ENCODE peak calls at places on chromosome 5, in six cellular contexts. E is fibroblast of the aortic adventitia, P is kidney epithelial cell, C is OCI-LY7, V is mammary epithelial cell, M is fibroblast of villous mesenchyme. Q is an unnamed sample.

GRCh38 chr5:83974151-83974822 is 253.6 kb upstream of the HAPLN1 start:
- DNase-seq in M (no peak), E (no peak), V (no peak), C (no peak), P (no peak), Q (no peak)

GRCh38 chr5:115657883-115658233 is 32.0 kb upstream of the TMED7 start:
- DNase-seq in M (peak), P (peak), E (peak), C (no peak), V (peak), Q (peak)

GRCh38 chr5:137465930-137466329 is 33.2 kb downstream of the SPOCK1 start:
- DNase-seq in P (no peak), V (no peak), M (no peak), E (no peak), C (no peak), Q (no peak)

GRCh38 chr5:6745706-6746217 is 32.5 kb downstream of the TENT4A start:
- DNase-seq in V (peak), P (peak), M (peak), E (peak), C (peak), Q (peak)

GRCh38 chr5:119996128-119996527 is 366.8 kb downstream of the FAM170A start:
- DNase-seq in V (no peak), M (peak), C (no peak), E (no peak), P (no peak), Q (no peak)

GRCh38 chr5:179270581-179271300 is 74.5 kb downstream of the ADAMTS2 start:
- DNase-seq in C (no peak), M (peak), V (no peak), E (peak), P (no peak), Q (peak)

GRCh38 chr5:5480481-5481111 is 58.1 kb downstream of the ICE1 start:
- DNase-seq in E (no peak), M (no peak), V (no peak), P (no peak), C (no peak), Q (no peak)

GRCh38 chr5:1874820-1875219 is 7.9 kb downstream of the IRX4 start:
- DNase-seq in M (no peak), V (no peak), C (peak), E (no peak), P (no peak), Q (no peak)

GRCh38 chr5:83547156-83547555 is 75.6 kb downstream of the VCAN start:
- DNase-seq in P (no peak), E (peak), C (no peak), M (no peak), V (no peak), Q (no peak)

GRCh38 chr5:123460296-123460729 is 37.1 kb upstream of the CEP120 start:
- DNase-seq in M (peak), V (peak), E (no peak), P (peak), C (no peak), Q (peak)

GRCh38 chr5:14128079-14128478 is 15.1 kb upstream of the TRIO start:
- DNase-seq in M (no peak), E (no peak), P (no peak), C (no peak), V (no peak), Q (no peak)

GRCh38 chr5:143576721-143577484 is 173.4 kb upstream of the NR3C1 start:
- DNase-seq in P (no peak), E (peak), V (peak), C (no peak), M (peak), Q (peak)

GRCh38 chr5:143372187-143372829 is 31.2 kb downstream of the NR3C1 start:
- DNase-seq in C (no peak), E (peak), P (no peak), V (peak), M (peak), Q (peak)

GRCh38 chr5:107712359-107712870 is 41.7 kb upstream of the EFNA5 start:
- DNase-seq in M (no peak), P (no peak), V (no peak), C (no peak), E (no peak), Q (no peak)

GRCh38 chr5:175590471-175590881 is 67.4 kb upstream of the HRH2 start:
- DNase-seq in C (no peak), M (peak), V (peak), E (peak), P (no peak), Q (peak)

GRCh38 chr5:37626266-37626665 is 213.6 kb downstream of the GDNF start:
- DNase-seq in E (no peak), V (no peak), C (no peak), M (peak), P (no peak), Q (no peak)

GRCh38 chr5:21834863-21835262 is 1018.3 kb downstream of the CDH12 start:
- DNase-seq in P (no peak), V (no peak), M (no peak), E (no peak), C (no peak), Q (no peak)

GRCh38 chr5:560792-561166 is 36.5 kb upstream of the SLC9A3 start:
- DNase-seq in M (no peak), E (no peak), V (no peak), P (no peak), C (no peak), Q (no peak)

GRCh38 chr5:31982661-31983060 is 191.5 kb downstream of the GOLPH3 start:
- DNase-seq in V (no peak), P (no peak), E (no peak), C (no peak), M (no peak), Q (no peak)

GRCh38 chr5:137700282-137700680 is 35.6 kb downstream of the KLHL3 start:
- DNase-seq in E (no peak), M (peak), V (no peak), P (no peak), C (no peak), Q (no peak)

GRCh38 chr5:65742565-65743231 is 20.7 kb downstream of the NLN start:
- DNase-seq in P (no peak), C (peak), M (peak), E (peak), V (peak), Q (peak)

GRCh38 chr5:177382423-177383029 is 1.7 kb upstream of the SLC34A1 start:
- DNase-seq in P (no peak), M (peak), C (peak), V (no peak), E (peak), Q (peak)

GRCh38 chr5:33105521-33105941 is 335.2 kb upstream of the TARS1 start:
- DNase-seq in M (peak), V (peak), E (peak), P (no peak), C (no peak), Q (peak)

GRCh38 chr5:134093351-134093750 is 21.1 kb upstream of the TCF7 start:
- DNase-seq in E (no peak), P (no peak), M (no peak), C (no peak), V (no peak), Q (no peak)

GRCh38 chr5:28156981-28157380 is 1118.6 kb upstream of the CDH9 start:
- DNase-seq in V (no peak), P (no peak), E (no peak), M (peak), C (no peak), Q (peak)

GRCh38 chr5:16931334-16932110 is 4.6 kb downstream of the MYO10 start:
- DNase-seq in M (no peak), E (peak), C (no peak), V (no peak), P (no peak), Q (no peak)

GRCh38 chr5:138620661-138621224 is 45.5 kb upstream of the HSPA9 start:
- DNase-seq in P (no peak), C (no peak), M (no peak), E (no peak), V (no peak), Q (no peak)

GRCh38 chr5:54874337-54875021 is 110.9 kb downstream of the ESM1 start:
- DNase-seq in E (peak), V (peak), M (peak), P (no peak), C (no peak), Q (peak)

GRCh38 chr5:154334406-154335041 is 111.3 kb upstream of the SAP30L start:
- DNase-seq in V (no peak), M (no peak), P (no peak), C (no peak), E (no peak), Q (no peak)

GRCh38 chr5:118007262-118007661 is 981.1 kb downstream of the DTWD2 start:
- DNase-seq in C (no peak), V (no peak), M (no peak), E (no peak), P (no peak), Q (peak)

GRCh38 chr5:57366744-57367143 is 115.9 kb downstream of the ACTBL2 start:
- DNase-seq in V (peak), P (no peak), E (peak), M (peak), C (no peak), Q (peak)

GRCh38 chr5:136985785-136986475 is 513.2 kb downstream of the SPOCK1 start:
- DNase-seq in V (no peak), P (no peak), M (no peak), C (no peak), E (no peak), Q (peak)

GRCh38 chr5:16809816-16810502 is 126.1 kb downstream of the MYO10 start:
- DNase-seq in V (no peak), M (peak), P (no peak), E (peak), C (no peak), Q (peak)

GRCh38 chr5:75611324-75612210 is at the start of gene ANKDD1B:
- DNase-seq in C (no peak), E (peak), P (no peak), V (peak), M (peak), Q (peak)

DNA sequence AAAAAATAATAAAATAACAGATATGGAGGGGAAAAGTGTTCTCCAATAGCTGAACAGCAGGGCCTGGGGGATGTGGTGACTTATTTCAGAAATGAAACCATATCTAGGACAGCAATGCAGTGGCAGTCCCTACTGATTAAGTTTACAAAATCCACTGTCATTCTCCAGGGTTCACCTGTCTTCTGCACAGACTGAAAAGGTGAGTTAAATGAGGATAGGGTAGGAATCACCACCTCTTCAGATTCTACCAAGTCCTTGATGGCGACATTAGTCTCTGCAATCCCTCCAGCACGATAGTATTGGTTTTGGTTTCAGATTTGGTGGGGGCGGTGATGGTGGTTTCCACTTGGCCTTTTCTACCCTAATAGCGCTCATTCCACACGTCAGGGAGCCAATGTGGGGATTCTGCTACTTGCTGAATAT is 32.3 kb upstream of the NPM1 start:
- DNase-seq in E (no peak), M (no peak), V (no peak), C (no peak), P (no peak), Q (no peak)
- H3K4me3 ChIP-seq in E (no peak), M (no peak), V (no peak), C (no peak), P (no peak), Q (no peak)

DNA sequence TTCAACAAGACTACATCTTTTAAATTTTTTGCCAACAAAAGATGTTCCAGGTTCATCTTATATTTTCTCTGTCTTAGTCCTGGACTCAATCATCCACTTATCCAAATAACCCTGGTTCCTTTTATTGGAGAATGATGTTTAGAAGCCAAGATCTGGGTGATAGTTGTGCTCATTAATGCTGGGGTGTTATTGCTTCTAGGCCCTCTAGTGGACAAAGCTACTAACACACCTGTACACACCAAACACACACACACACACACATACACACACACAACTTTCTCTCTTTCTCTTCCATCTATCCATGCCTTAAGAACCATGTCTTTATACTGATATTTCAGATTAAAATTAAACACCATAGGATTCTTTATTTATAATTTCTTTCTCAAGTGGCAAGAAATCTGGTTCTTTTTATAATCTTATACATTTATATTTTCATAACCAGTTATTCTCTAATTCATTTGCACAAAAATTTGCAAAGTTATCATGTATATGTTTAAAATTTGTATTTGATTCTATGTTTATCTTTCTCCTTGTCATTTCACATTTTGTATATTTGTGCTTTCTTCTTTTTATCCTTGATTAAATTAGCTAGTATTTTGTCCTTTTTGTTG is 179.1 kb upstream of the SMIM23 start:
- DNase-seq in V (no peak), C (peak), P (no peak), M (peak), E (peak), Q (peak)
- TF ChIP-seq CTCF in V (peak), C (peak), P (peak), M (peak), E (peak), Q (peak)

DNA sequence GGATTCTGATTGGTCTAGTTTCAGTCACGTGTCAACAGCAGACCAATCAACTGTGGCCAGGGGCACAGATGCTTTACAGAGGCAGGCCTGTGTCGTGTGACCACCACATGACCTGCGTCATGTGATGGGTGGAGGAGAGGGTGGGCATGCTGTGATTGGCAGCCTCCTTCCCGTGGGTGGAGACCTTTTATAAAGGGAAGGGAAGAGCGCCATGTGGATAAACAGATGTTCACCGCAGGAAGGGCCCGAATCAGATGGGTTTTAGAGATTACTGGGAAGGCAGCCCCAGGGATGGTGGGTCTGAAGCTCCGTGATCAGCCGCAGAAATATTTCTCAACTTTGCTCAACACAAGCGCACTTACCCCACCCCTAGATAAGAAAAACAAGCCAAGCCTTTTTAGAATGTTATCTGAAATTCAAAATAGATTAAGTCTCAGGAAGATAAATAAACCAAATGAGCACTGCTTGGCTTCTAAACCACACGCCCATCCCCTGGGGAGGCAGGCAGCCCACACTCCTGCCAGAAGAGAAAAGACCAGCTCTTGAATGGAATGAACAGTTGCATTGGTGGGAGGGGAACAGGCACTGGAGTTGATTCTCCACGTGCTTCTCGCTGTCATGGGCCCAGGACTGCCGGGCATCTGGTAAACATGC is 43.6 kb downstream of the ROPN1L start:
- DNase-seq in C (no peak), P (no peak), E (peak), V (no peak), M (peak), Q (peak)
- H3K4me3 ChIP-seq in C (no peak), P (no peak), E (no peak), V (no peak), M (no peak), Q (no peak)

GRCh38 chr5:150177721-150178120 is 11.1 kb downstream of the CDX1 start:
- DNase-seq in P (no peak), C (no peak), V (no peak), E (no peak), M (no peak), Q (no peak)

GRCh38 chr5:150175076-150175475 is 8.5 kb downstream of the CDX1 start:
- DNase-seq in E (no peak), V (peak), M (no peak), P (no peak), C (no peak), Q (no peak)

GRCh38 chr5:150176745-150177485 is 10.3 kb downstream of the CDX1 start:
- DNase-seq in V (no peak), C (no peak), E (no peak), M (no peak), P (no peak), Q (no peak)

GRCh38 chr5:150174285-150174684 is 7.7 kb downstream of the CDX1 start:
- DNase-seq in C (no peak), M (no peak), E (no peak), P (no peak), V (no peak), Q (no peak)

GRCh38 chr5:150175536-150175935 is 9.0 kb downstream of the CDX1 start:
- DNase-seq in V (no peak), E (no peak), C (peak), M (peak), P (no peak), Q (peak)
- TF ChIP-seq CTCF in V (peak), E (peak), C (peak), M (peak), P (peak), Q (peak)

GRCh38 chr5:159311063-159311462 is 19.2 kb downstream of the IL12B start:
- DNase-seq in E (no peak), C (no peak), V (no peak), P (no peak), M (no peak), Q (no peak)

GRCh38 chr5:159304961-159305595 is 25.2 kb downstream of the IL12B start:
- DNase-seq in P (no peak), C (no peak), V (peak), E (no peak), M (peak), Q (no peak)

GRCh38 chr5:159313197-159313596 is 17.1 kb downstream of the IL12B start:
- DNase-seq in V (no peak), M (no peak), C (no peak), P (no peak), E (no peak), Q (no peak)

GRCh38 chr5:159310492-159310891 is 19.8 kb downstream of the IL12B start:
- DNase-seq in M (no peak), E (no peak), V (peak), P (no peak), C (no peak), Q (no peak)

GRCh38 chr5:159309689-159310433 is 20.4 kb downstream of the IL12B start:
- DNase-seq in M (no peak), V (no peak), E (no peak), C (no peak), P (no peak), Q (no peak)
- H3K4me3 ChIP-seq in M (no peak), V (no peak), E (no peak), C (no peak), P (no peak), Q (no peak)

DNA sequence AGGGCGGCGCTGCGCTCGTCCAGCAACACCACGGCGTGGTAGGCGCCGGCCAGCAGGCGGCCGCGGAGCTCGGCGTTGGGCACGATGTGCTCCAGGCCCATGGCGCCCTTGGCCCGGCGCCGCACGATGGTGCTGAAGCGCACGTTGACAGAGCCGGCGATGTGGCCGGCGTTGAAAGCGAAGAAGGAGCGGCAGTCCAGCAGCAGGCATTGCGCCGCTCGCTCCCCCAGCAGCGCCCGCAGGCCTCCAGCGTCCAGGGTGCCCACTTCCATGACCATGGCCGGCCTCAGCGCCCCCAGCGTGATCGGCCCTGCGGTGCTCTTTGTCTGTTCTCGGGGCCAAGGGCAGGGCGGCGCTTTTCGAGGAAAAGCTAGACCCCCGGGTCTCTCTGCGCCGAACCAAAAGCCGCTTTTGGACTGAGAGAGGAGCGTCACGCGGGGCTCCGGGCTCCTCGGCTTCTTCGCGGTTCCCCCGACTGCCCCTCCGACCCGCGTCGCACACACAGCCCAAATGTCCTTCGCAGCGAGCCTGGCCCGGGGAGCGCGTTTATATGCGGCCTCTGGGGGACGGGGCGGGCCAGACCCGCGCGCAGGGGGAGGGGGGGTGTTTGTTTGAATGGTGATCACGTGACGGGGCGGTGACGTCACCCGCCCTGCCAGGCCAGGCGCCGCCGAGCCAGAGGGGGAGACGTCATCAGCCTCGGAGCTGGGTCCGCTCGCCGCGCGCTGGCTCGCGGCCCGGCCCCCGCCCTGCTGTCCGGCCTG is at the start of gene DUSP1:
- DNase-seq in E (peak), P (no peak), V (peak), M (peak), C (peak), Q (peak)
- TF ChIP-seq CTCF in E (peak), P (no peak), V (peak), M (peak), C (peak), Q (no peak)

GRCh38 chr5:156328176-156328575 is 1.2 kb downstream of the SGCD start:
- DNase-seq in M (no peak), C (no peak), P (no peak), V (no peak), E (peak), Q (no peak)
- H3K4me3 ChIP-seq in M (no peak), C (no peak), P (no peak), V (no peak), E (peak), Q (no peak)

DNA sequence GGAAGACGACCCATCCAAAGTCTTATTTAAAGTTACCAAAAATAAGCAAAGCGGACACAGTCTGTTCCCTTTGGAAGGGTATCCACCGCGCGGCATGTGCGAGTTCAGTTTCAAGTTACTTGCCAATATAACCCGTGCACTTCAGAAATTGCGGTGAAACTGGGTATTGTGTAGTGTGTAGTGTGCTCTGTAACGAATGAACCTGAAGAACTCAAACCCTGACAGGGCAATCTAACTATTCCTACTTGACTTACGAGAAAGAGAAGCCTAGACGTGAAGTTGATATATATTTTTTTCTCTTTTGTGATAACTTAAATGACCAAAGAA is 1.5 kb downstream of the MAN2A1 start:
- DNase-seq in E (no peak), V (no peak), P (no peak), C (no peak), M (no peak), Q (no peak)
- TF ChIP-seq CTCF in E (no peak), V (no peak), P (no peak), C (peak), M (no peak), Q (no peak)